ENCODE peak calls at places on chromosomes 5 and 9, in ten cellular contexts. H is psoas muscle; X is GM23338; N is neuronal stem cell; Y is adrenal gland; A is A549; I is CD4-positive, alpha-beta memory T cell; P is tibial artery; G is stomach; B is AG04450. C is an unnamed sample.

GRCh38 chr5:5665225-5666075 is 243.0 kb downstream of the ICE1 start:
- DNase-seq in B (no peak), P (no peak), Y (no peak), X (no peak), H (no peak), A (no peak), G (no peak), N (no peak), I (no peak), C (no peak)

GRCh38 chr5:60350794-60351193 is 349.2 kb downstream of the DEPDC1B start:
- DNase-seq in N (no peak), X (no peak), H (no peak), I (no peak), A (no peak), P (no peak), Y (no peak), B (no peak), G (peak; percentile 88), C (no peak)

GRCh38 chr5:75558972-75559632 is 47.4 kb downstream of the POLK start:
- DNase-seq in H (no peak), B (no peak), A (no peak), N (no peak), X (no peak), P (no peak), I (no peak), G (no peak), Y (no peak), C (no peak)

GRCh38 chr5:131789765-131790164 is 7.1 kb downstream of the FNIP1 start:
- DNase-seq in X (no peak), B (no peak), G (no peak), I (no peak), P (no peak), N (no peak), H (no peak), A (no peak), Y (no peak), C (no peak)

GRCh38 chr5:152288499-152288898 is 116.6 kb downstream of the NMUR2 start:
- DNase-seq in H (peak; percentile 37), G (no peak), I (no peak), Y (no peak), B (no peak), P (peak; percentile 84), X (no peak), A (no peak), N (no peak), C (no peak)

GRCh38 chr5:167699434-167699833 is 592.0 kb upstream of the WWC1 start:
- DNase-seq in Y (no peak), B (peak; percentile 96), P (no peak), H (no peak), A (peak; percentile 97), G (no peak), N (peak; percentile 67), X (peak; percentile 91), I (no peak), C (no peak)

GRCh38 chr9:131036529-131037335 is 27.8 kb downstream of the LAMC3 start:
- DNase-seq in N (no peak), X (no peak), A (no peak), Y (no peak), G (no peak), P (no peak), H (no peak), B (no peak), I (no peak), C (no peak)

GRCh38 chr5:136020383-136021015 is 8.3 kb upstream of the TGFBI start:
- DNase-seq in B (peak; percentile 96), X (no peak), I (no peak), Y (peak; percentile 57), N (no peak), G (no peak), P (no peak), H (no peak), A (peak; percentile 95), C (no peak)

GRCh38 chr5:33685873-33686550 is 205.8 kb downstream of the ADAMTS12 start:
- DNase-seq in A (no peak), N (no peak), B (no peak), H (no peak), X (peak; percentile 65), I (no peak), P (no peak), Y (peak; percentile 49), G (no peak), C (no peak)

GRCh38 chr9:110842976-110843375 is 174.4 kb downstream of the MUSK start:
- DNase-seq in Y (no peak), H (no peak), P (no peak), G (no peak), N (no peak), B (no peak), A (no peak), X (no peak), I (no peak), C (no peak)

GRCh38 chr5:36359267-36359666 is 57.6 kb upstream of the RANBP3L start:
- DNase-seq in P (no peak), X (no peak), G (no peak), B (no peak), I (no peak), A (no peak), N (no peak), Y (peak; percentile 52), H (no peak), C (no peak)

GRCh38 chr5:164376840-164377239 is 871.4 kb downstream of the MAT2B start:
- DNase-seq in I (no peak), P (no peak), A (no peak), N (no peak), H (no peak), G (no peak), Y (no peak), X (no peak), B (no peak), C (no peak)

GRCh38 chr9:37040508-37041127 is 6.5 kb upstream of the PAX5 start:
- DNase-seq in G (no peak), H (no peak), I (no peak), X (peak; percentile 45), N (no peak), P (no peak), A (no peak), B (no peak), Y (no peak), C (no peak)

GRCh38 chr9:132794730-132795380 is 83.2 kb downstream of the AK8 start:
- DNase-seq in X (peak; percentile 25), G (no peak), N (no peak), Y (peak; percentile 29), H (no peak), I (no peak), B (no peak), A (no peak), P (no peak), C (no peak)

GRCh38 chr5:180988592-180988991 is at the start of gene BTNL3:
- DNase-seq in H (no peak), N (no peak), P (no peak), X (no peak), Y (no peak), B (no peak), G (no peak), A (no peak), I (no peak), C (peak; percentile 57)

GRCh38 chr5:180990889-180991257 is 2.2 kb downstream of the BTNL3 start:
- DNase-seq in B (no peak), P (no peak), N (no peak), I (no peak), Y (no peak), G (no peak), A (no peak), X (no peak), H (no peak), C (peak; percentile 64)

GRCh38 chr5:180988011-180988410 is 635 bp upstream of the BTNL3 start:
- DNase-seq in Y (no peak), A (no peak), I (no peak), P (no peak), N (no peak), H (no peak), B (no peak), G (no peak), X (no peak), C (no peak)

GRCh38 chr5:180990086-180990888 is 1.6 kb downstream of the BTNL3 start:
- DNase-seq in A (no peak), H (no peak), N (no peak), X (no peak), B (no peak), I (no peak), P (no peak), Y (no peak), G (no peak), C (no peak)
- H3K4me3 ChIP-seq in A (no peak overlapping the region), H (no peak overlapping the region), N (no peak overlapping the region), X (no peak overlapping the region), B (no peak overlapping the region), I (no peak overlapping the region), P (no peak overlapping the region), Y (no peak overlapping the region), G (no peak overlapping the region), C (peak overlapping the region; percentile 51)

GRCh38 chr5:172405226-172405625 is 49.1 kb downstream of the SH3PXD2B start:
- DNase-seq in B (no peak), P (no peak), N (no peak), Y (no peak), A (no peak), H (no peak), I (no peak), X (no peak), G (no peak), C (no peak)

GRCh38 chr5:172402531-172403190 is 51.7 kb downstream of the SH3PXD2B start:
- DNase-seq in X (no peak), B (no peak), H (no peak), I (no peak), P (no peak), A (no peak), G (no peak), Y (no peak), N (no peak), C (no peak)

GRCh38 chr5:172404746-172405145 is 49.6 kb downstream of the SH3PXD2B start:
- DNase-seq in P (no peak), G (no peak), B (no peak), I (no peak), H (no peak), N (no peak), X (no peak), A (no peak), Y (no peak), C (no peak)

GRCh38 chr5:172403822-172404221 is 50.5 kb downstream of the SH3PXD2B start:
- DNase-seq in I (no peak), N (no peak), G (no peak), H (no peak), P (no peak), A (no peak), Y (no peak), B (no peak), X (no peak), C (no peak)

GRCh38 chr5:172403191-172403794 is 51.0 kb downstream of the SH3PXD2B start:
- DNase-seq in G (no peak), P (peak; percentile 88), H (peak; percentile 74), X (peak; percentile 68), Y (peak; percentile 85), B (no peak), I (no peak), A (no peak), N (peak; percentile 26), C (peak; percentile 64)
- H3K27ac ChIP-seq in G (peak overlapping the region; percentile 79), P (peak overlapping the region; percentile 65), H (peak overlapping the region; percentile 62), X (peak overlapping the region; percentile 79), Y (peak overlapping the region; percentile 1), B (peak overlapping the region; percentile 43), I (no peak overlapping the region), A (no peak overlapping the region), N (no peak overlapping the region), C (peak overlapping the region; percentile 43)

GRCh38 chr9:88535932-88536324 is 950 bp downstream of the NXNL2 start:
- DNase-seq in I (no peak), B (no peak), P (peak; percentile 68), H (peak; percentile 32), X (peak; percentile 48), G (no peak), Y (peak; percentile 59), A (no peak), N (no peak), C (no peak)
- H3K4me3 ChIP-seq in I (peak overlapping the region; percentile 24), B (peak overlapping the region; percentile 73), P (peak overlapping the region; percentile 69), H (peak overlapping the region; percentile 54), X (peak overlapping the region; percentile 93), G (peak overlapping the region; percentile 47), Y (no peak overlapping the region), A (peak overlapping the region; percentile 68), N (no peak overlapping the region), C (no peak overlapping the region)

GRCh38 chr5:172562443-172562842 is 78.6 kb upstream of the NEURL1B start:
- DNase-seq in P (no peak), A (no peak), N (no peak), Y (no peak), X (no peak), B (no peak), I (no peak), G (no peak), H (no peak), C (no peak)
- H3K27ac ChIP-seq in P (no peak overlapping the region), A (no peak overlapping the region), N (no peak overlapping the region), Y (no peak overlapping the region), X (no peak overlapping the region), B (no peak overlapping the region), I (no peak overlapping the region), G (no peak overlapping the region), H (no peak overlapping the region), C (no peak overlapping the region)

C was measured in Peyer's patch.